ENCODE peak calls at places on chromosomes 7 and 10, in ten cellular contexts. S, Y, N, K, Z, J, R, E, W and C are unnamed samples.

GRCh38 chr10:130509881-130510689 is 373.9 kb downstream of the GLRX3 start:
- DNase-seq in K (no peak), Y (no peak), E (no peak), R (no peak), Z (no peak), N (no peak), J (no peak), W (no peak), S (no peak), C (no peak)

GRCh38 chr7:157079116-157079515 is 59.6 kb upstream of the UBE3C start:
- DNase-seq in E (no peak), W (no peak), S (no peak), Y (no peak), J (no peak), K (no peak), Z (no peak), N (no peak), R (no peak), C (no peak)

GRCh38 chr10:95451150-95451549 is 110.0 kb downstream of the SORBS1 start:
- DNase-seq in N (no peak), Y (no peak), W (no peak), J (no peak), R (no peak), K (no peak), E (no peak), Z (no peak), S (no peak), C (no peak)

GRCh38 chr10:132827861-132828539 is 42.1 kb upstream of the NKX6-2 start:
- DNase-seq in E (no peak), R (no peak), W (no peak), Z (no peak), N (no peak), Y (no peak), J (no peak), S (no peak), K (no peak), C (no peak)

GRCh38 chr7:132383962-132384361 is 192.3 kb downstream of the PLXNA4 start:
- DNase-seq in W (no peak), Y (no peak), S (no peak), J (no peak), R (no peak), K (no peak), Z (no peak), E (no peak), N (no peak), C (no peak)

GRCh38 chr10:86798636-86799035 is 42.2 kb downstream of the BMPR1A start:
- DNase-seq in W (no peak), S (no peak), Y (peak; percentile 10), K (no peak), Z (no peak), J (peak; percentile 16), N (no peak), R (no peak), E (peak; percentile 46), C (no peak)

GRCh38 chr10:60310746-60311145 is 78.9 kb downstream of the ANK3 start:
- DNase-seq in K (no peak), J (peak; percentile 39), R (no peak), Z (no peak), E (no peak), Y (no peak), S (no peak), N (no peak), W (no peak), C (no peak)

GRCh38 chr10:93199221-93199681 is 125.6 kb downstream of the CYP26A1 start:
- DNase-seq in R (no peak), Y (peak; percentile 63), K (no peak), E (peak; percentile 54), S (peak; percentile 66), W (peak; percentile 75), N (no peak), J (peak; percentile 74), Z (no peak), C (peak; percentile 47)

GRCh38 chr7:70788276-70788675 is 343.7 kb upstream of the GALNT17 start:
- DNase-seq in Z (no peak), R (no peak), K (no peak), J (peak; percentile 51), S (no peak), N (no peak), E (no peak), W (no peak), Y (peak; percentile 2), C (no peak)

GRCh38 chr10:113665806-113666354 is 2.0 kb upstream of the NRAP start:
- DNase-seq in R (no peak), Z (no peak), W (no peak), J (peak; percentile 47), K (no peak), Y (peak; percentile 91), N (no peak), E (peak; percentile 66), S (no peak), C (peak; percentile 89)

GRCh38 chr10:10353326-10353725 is 664.3 kb upstream of the CELF2 start:
- DNase-seq in E (no peak), Y (no peak), K (no peak), S (no peak), Z (no peak), R (no peak), J (no peak), W (no peak), N (no peak), C (no peak)

GRCh38 chr10:133325392-133325760 is 11.3 kb downstream of the CALY start:
- DNase-seq in J (no peak), Z (no peak), R (peak; percentile 32), W (peak; percentile 45), K (no peak), N (no peak), S (no peak), E (no peak), Y (no peak), C (no peak)

GRCh38 chr7:137685439-137686164 is 161.2 kb downstream of the DGKI start:
- DNase-seq in W (no peak), S (no peak), Y (no peak), E (no peak), R (no peak), N (no peak), K (no peak), J (no peak), Z (no peak), C (no peak)

GRCh38 chr7:51123322-51124021 is 193.1 kb downstream of the COBL start:
- DNase-seq in N (peak; percentile 48), Y (peak; percentile 74), R (peak; percentile 46), S (no peak), Z (no peak), J (peak; percentile 99), W (no peak), E (peak; percentile 83), K (peak; percentile 58), C (peak; percentile 70)

GRCh38 chr7:2666588-2667250 is 21.3 kb upstream of the AMZ1 start:
- DNase-seq in N (no peak), S (no peak), Z (no peak), J (no peak), W (no peak), E (no peak), K (no peak), R (no peak), Y (no peak), C (no peak)

GRCh38 chr10:103155485-103156085 is 37.5 kb downstream of the NT5C2 start:
- DNase-seq in W (no peak), N (no peak), Z (no peak), E (no peak), K (no peak), Y (no peak), S (no peak), R (no peak), J (no peak), C (no peak)

GRCh38 chr10:97481071-97481470 is 17.2 kb downstream of the MMS19 start:
- DNase-seq in E (no peak), R (no peak), Z (no peak), S (no peak), W (no peak), Y (peak; percentile 71), J (no peak), N (no peak), K (no peak), C (no peak)

GRCh38 chr10:103636492-103636891 is 143.0 kb downstream of the NEURL1 start:
- DNase-seq in R (no peak), K (no peak), E (no peak), Z (no peak), W (no peak), S (no peak), Y (no peak), N (no peak), J (no peak), C (no peak)

GRCh38 chr7:68417659-68418058 is 1180.6 kb upstream of the AUTS2 start:
- DNase-seq in W (no peak), Y (peak; percentile 0), R (no peak), K (no peak), S (no peak), E (no peak), N (no peak), J (peak; percentile 65), Z (no peak), C (no peak)

GRCh38 chr7:112994666-112995065 is 92.0 kb downstream of the GPR85 start:
- DNase-seq in Z (no peak), K (no peak), Y (peak; percentile 87), N (no peak), R (no peak), S (no peak), E (no peak), W (no peak), J (peak; percentile 25), C (no peak)

GRCh38 chr7:70092314-70093303 is 494.3 kb downstream of the AUTS2 start:
- DNase-seq in E (peak; percentile 72), K (no peak), Y (no peak), S (peak; percentile 30), Z (peak; percentile 66), R (no peak), W (no peak), N (no peak), J (peak; percentile 87), C (no peak)

GRCh38 chr7:158976468-158976848 is 120.1 kb downstream of the DYNC2I1 start:
- DNase-seq in S (no peak), N (no peak), K (no peak), J (no peak), W (no peak), E (no peak), Z (no peak), R (no peak), Y (no peak), C (no peak)

GRCh38 chr10:118571123-118571522 is 24.3 kb downstream of the PRLHR start:
- DNase-seq in Z (no peak), K (no peak), R (no peak), J (no peak), E (peak; percentile 48), S (no peak), N (no peak), W (no peak), Y (no peak), C (peak; percentile 17)

GRCh38 chr7:1430056-1430845 is 29.0 kb downstream of the MICALL2 start:
- DNase-seq in S (no peak), R (no peak), N (no peak), W (no peak), J (no peak), K (no peak), Y (no peak), Z (no peak), E (no peak), C (no peak)

GRCh38 chr10:130790339-130790738 is 521.2 kb downstream of the TCERG1L start:
- DNase-seq in K (no peak), R (no peak), Z (no peak), N (no peak), S (no peak), J (no peak), Y (no peak), E (no peak), W (no peak), C (no peak)

GRCh38 chr10:94219829-94220228 is 142.9 kb downstream of the NOC3L start:
- DNase-seq in Z (no peak), R (no peak), E (no peak), Y (peak; percentile 20), J (no peak), K (no peak), N (no peak), S (no peak), W (no peak), C (no peak)

GRCh38 chr10:87817291-87817872 is 644 bp downstream of the ATAD1 start:
- DNase-seq in S (no peak), J (no peak), Y (peak; percentile 40), W (no peak), K (no peak), Z (no peak), E (peak; percentile 7), R (no peak), N (no peak), C (no peak)

GRCh38 chr7:133561361-133561760 is 308.5 kb downstream of the EXOC4 start:
- DNase-seq in N (no peak), E (no peak), Z (no peak), W (no peak), K (no peak), R (no peak), Y (no peak), S (no peak), J (no peak), C (no peak)